ENCODE peak calls at places on chromosomes 13 and 19, in five cellular contexts. Z, B, G, P and A are unnamed samples.

GRCh38 chr19:28472843-28473242 is 740.1 kb downstream of the UQCRFS1 start:
- DNase-seq in Z (no peak), B (no peak), G (no peak), P (no peak), A (peak)

GRCh38 chr19:4730740-4731171 is 7.1 kb upstream of the DPP9 start:
- DNase-seq in B (no peak), Z (no peak), P (no peak), G (no peak), A (peak)

GRCh38 chr19:55685776-55686175 is 10.8 kb downstream of the EPN1 start:
- DNase-seq in Z (no peak), B (no peak), P (no peak), G (no peak), A (no peak)

GRCh38 chr19:30367001-30367400 is 5.2 kb upstream of the ZNF536 start:
- DNase-seq in G (no peak), Z (no peak), B (no peak), P (no peak), A (no peak)

GRCh38 chr13:109113427-109113826 is 484.0 kb downstream of the MYO16 start:
- DNase-seq in P (peak), B (no peak), G (no peak), Z (no peak), A (no peak)

GRCh38 chr19:49790866-49791265 is 22.2 kb downstream of the FUZ start:
- DNase-seq in B (no peak), Z (no peak), P (no peak), G (peak), A (no peak)

GRCh38 chr19:46081928-46082727 is 41.3 kb upstream of the IGFL4 start:
- DNase-seq in Z (no peak), P (peak), G (no peak), B (peak), A (peak)

GRCh38 chr13:35255241-35255640 is 221.2 kb downstream of the MAB21L1 start:
- DNase-seq in P (no peak), Z (no peak), B (no peak), G (no peak), A (no peak)

GRCh38 chr13:88602786-88603777 is 931.9 kb downstream of the SLITRK5 start:
- DNase-seq in P (no peak), G (no peak), B (no peak), Z (no peak), A (no peak)